ENCODE peak calls at places on chromosomes 5 and 9, in nine cellular contexts. X, O, Z, S, K, U, F, H and W are unnamed samples.

GRCh38 chr9:79164396-79164795 is 407.4 kb upstream of the TLE4 start:
- DNase-seq in O (no peak), U (no peak), X (no peak), K (no peak), H (no peak), Z (no peak), F (no peak), S (no peak), W (no peak)

GRCh38 chr5:78065663-78066062 is 228.8 kb downstream of the AP3B1 start:
- DNase-seq in X (no peak), O (no peak), H (peak; percentile 67), U (no peak), K (no peak), S (no peak), F (no peak), Z (no peak), W (no peak)

GRCh38 chr5:134224905-134225779 is 731 bp downstream of the PPP2CA start:
- DNase-seq in H (peak; percentile 90), F (peak; percentile 12), Z (no peak), O (peak; percentile 92), U (no peak), X (peak; percentile 81), S (no peak), K (peak; percentile 84), W (peak; percentile 81)

GRCh38 chr5:89204766-89205165 is 321.8 kb upstream of the MEF2C start:
- DNase-seq in Z (no peak), X (no peak), S (no peak), U (no peak), K (no peak), F (no peak), O (no peak), H (no peak), W (no peak)

GRCh38 chr9:124286292-124286931 is 28.7 kb downstream of the NEK6 start:
- DNase-seq in S (no peak), Z (peak; percentile 66), O (no peak), K (no peak), H (no peak), F (peak; percentile 81), X (no peak), U (peak; percentile 19), W (no peak)

GRCh38 chr9:33458444-33458843 is 11.1 kb upstream of the AQP3 start:
- DNase-seq in X (no peak), U (peak; percentile 75), O (no peak), H (no peak), Z (peak; percentile 32), F (no peak), S (no peak), K (no peak), W (no peak)

GRCh38 chr9:98329281-98329680 is 73.8 kb upstream of the TBC1D2 start:
- DNase-seq in U (no peak), K (no peak), Z (no peak), X (no peak), F (no peak), H (no peak), O (peak; percentile 36), S (no peak), W (no peak)

GRCh38 chr5:36756848-36757247 is 119.7 kb upstream of the NIPBL start:
- DNase-seq in S (no peak), U (no peak), K (no peak), F (no peak), H (no peak), X (no peak), O (no peak), Z (no peak), W (no peak)

GRCh38 chr5:1056611-1057484 is 48.2 kb downstream of the NKD2 start:
- DNase-seq in U (no peak), Z (no peak), O (no peak), X (no peak), F (no peak), K (peak; percentile 23), S (no peak), H (no peak), W (no peak)

GRCh38 chr5:113190347-113190746 is 213.7 kb downstream of the DCP2 start:
- DNase-seq in U (no peak), O (no peak), Z (no peak), S (no peak), H (no peak), K (no peak), X (no peak), F (no peak), W (no peak)

GRCh38 chr5:113186061-113186460 is 209.5 kb downstream of the DCP2 start:
- DNase-seq in U (no peak), S (no peak), Z (no peak), F (no peak), O (no peak), X (no peak), H (no peak), K (no peak), W (no peak)

GRCh38 chr5:113189291-113189690 is 212.7 kb downstream of the DCP2 start:
- DNase-seq in S (no peak), Z (no peak), F (no peak), K (no peak), H (no peak), X (no peak), O (no peak), U (no peak), W (no peak)

GRCh38 chr5:113187879-113188278 is 211.3 kb downstream of the DCP2 start:
- DNase-seq in K (no peak), F (peak; percentile 1), X (no peak), S (no peak), H (no peak), U (no peak), Z (no peak), O (no peak), W (no peak)

DNA sequence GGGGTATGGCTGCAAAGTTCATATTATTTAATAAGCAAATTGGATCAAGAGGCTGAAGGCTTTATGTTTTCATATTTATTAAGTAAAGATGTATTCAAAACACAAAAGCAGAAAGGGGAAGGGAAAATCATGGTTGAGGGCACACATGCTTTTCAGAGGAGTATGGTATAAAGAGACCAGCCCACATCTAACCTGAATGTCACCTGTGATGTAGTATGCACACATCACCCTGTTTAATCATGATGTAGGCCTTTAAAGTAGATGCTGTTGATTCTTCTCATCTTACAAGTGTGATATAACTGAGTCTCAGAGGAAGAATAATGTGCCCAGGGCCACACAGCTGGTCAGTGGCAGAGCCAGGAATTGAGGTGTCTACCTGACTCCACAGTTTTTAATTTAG is 211.9 kb downstream of the DCP2 start:
- DNase-seq in K (no peak), S (no peak), Z (no peak), O (no peak), X (no peak), U (no peak), H (no peak), F (no peak), W (no peak)
- TF ChIP-seq POLR2AphosphoS5 in K (no peak), S (no peak), Z (no peak), O (no peak), X (no peak), U (no peak), H (no peak), F (no peak), W (no peak)

DNA sequence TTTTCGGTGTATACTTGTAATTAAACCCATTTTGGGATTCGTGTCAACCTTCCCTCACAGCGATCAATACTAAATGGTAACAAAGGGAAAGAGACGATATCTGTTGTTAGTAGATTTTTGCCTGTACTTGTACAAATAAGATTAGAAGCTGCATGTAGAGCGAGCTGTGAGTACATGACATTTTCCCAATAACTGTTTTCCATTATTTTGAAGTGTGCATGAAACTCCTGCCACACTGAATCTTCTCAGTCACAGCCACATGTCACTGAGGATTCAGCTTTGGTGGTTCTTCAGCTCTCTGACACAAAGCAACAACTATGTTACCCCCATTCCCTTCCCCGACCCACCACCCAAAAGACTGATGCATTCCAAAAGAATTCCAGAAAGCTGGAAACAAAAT is 685.6 kb downstream of the EFNA5 start:
- DNase-seq in S (no peak), X (no peak), K (no peak), H (no peak), Z (no peak), U (no peak), F (no peak), O (no peak), W (no peak)
- TF ChIP-seq POLR2AphosphoS5 in S (no peak), X (no peak), K (no peak), H (peak; percentile 17), Z (no peak), U (no peak), F (no peak), O (no peak), W (no peak)

GRCh38 chr5:58043607-58043945 is 416.3 kb downstream of the PLK2 start:
- DNase-seq in S (no peak), X (no peak), F (no peak), O (no peak), H (no peak), U (no peak), Z (no peak), K (no peak), W (no peak)

GRCh38 chr5:58044166-58044565 is 415.7 kb downstream of the PLK2 start:
- DNase-seq in K (no peak), S (no peak), X (no peak), O (no peak), F (no peak), Z (no peak), H (no peak), U (no peak), W (no peak)

GRCh38 chr5:58042933-58043606 is 416.8 kb downstream of the PLK2 start:
- DNase-seq in X (no peak), H (no peak), U (no peak), Z (no peak), S (no peak), O (no peak), K (no peak), F (no peak), W (no peak)

GRCh38 chr5:58048954-58049353 is 410.9 kb downstream of the PLK2 start:
- DNase-seq in S (no peak), U (no peak), Z (no peak), X (no peak), O (no peak), H (no peak), F (no peak), K (no peak), W (no peak)

DNA sequence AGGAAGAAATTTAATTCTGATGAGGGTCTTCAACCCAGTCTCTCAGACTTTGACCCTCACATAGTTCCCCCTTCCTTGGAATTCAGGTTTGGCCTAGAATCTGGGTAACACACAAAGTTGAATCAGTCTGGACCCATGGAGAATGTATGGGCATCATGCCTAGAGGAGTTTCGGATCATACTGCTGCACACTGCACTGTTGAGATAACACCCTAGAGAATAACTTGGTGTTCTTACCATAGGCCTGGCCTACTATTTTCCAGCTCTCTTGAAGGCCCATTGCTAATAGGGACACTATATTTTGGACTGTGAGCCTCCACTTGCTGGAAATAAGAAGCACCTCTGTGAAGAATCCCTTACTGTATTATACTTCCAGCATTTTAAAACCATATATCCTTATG is 413.5 kb downstream of the PLK2 start:
- DNase-seq in S (no peak), U (no peak), O (no peak), F (no peak), X (no peak), H (no peak), K (no peak), Z (no peak), W (no peak)
- TF ChIP-seq POLR2AphosphoS5 in S (no peak), U (no peak), O (no peak), F (no peak), X (no peak), H (no peak), K (no peak), Z (no peak), W (no peak)

DNA sequence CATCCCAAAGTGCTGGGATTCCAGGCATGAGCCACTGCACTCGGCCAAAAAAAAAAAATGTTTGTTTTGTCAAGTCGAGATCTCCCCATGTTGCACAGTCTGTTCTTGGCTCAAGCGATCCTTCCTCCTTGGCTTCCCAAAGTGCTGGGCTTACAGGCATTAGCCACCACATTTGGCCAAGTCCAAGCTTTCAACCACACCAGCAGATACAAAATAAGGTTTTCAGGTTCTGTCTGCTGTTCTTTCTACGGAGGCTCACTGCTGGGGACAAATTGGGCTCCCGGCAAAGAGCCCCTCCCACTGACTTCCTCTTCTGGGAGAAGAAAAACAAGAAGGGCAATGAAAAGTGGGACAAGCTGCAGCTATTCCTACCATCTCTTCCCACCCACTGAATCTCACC is 37.6 kb upstream of the GGTA1 start:
- DNase-seq in K (no peak), Z (no peak), U (no peak), F (no peak), X (no peak), H (no peak), S (no peak), O (no peak), W (no peak)
- TF ChIP-seq POLR2AphosphoS5 in K (no peak), Z (no peak), U (no peak), F (no peak), X (no peak), H (no peak), S (no peak), O (no peak), W (no peak)